ENCODE peak calls at places on chromosomes 3 and 15, in ten cellular contexts. One of them, this sample, is unnamed.

GRCh38 chr3:33538678-33539339 is 98.6 kb upstream of the UBP1 start:
- DNase-seq in sigmoid colon: no peak
- DNase-seq in ovary: no peak
- DNase-seq in heart left ventricle: no peak
- DNase-seq in tibial nerve: no peak
- DNase-seq in A549: no peak
- DNase-seq in spleen: no peak
- DNase-seq in HepG2: no peak
- DNase-seq in body of pancreas: no peak
- DNase-seq in K562: no peak
- DNase-seq in this sample: no peak

GRCh38 chr3:49717539-49718418 is 1.7 kb downstream of the AMIGO3 start:
- DNase-seq in sigmoid colon: no peak
- DNase-seq in ovary: no peak
- DNase-seq in heart left ventricle: no peak
- DNase-seq in tibial nerve: no peak
- DNase-seq in A549: no peak
- DNase-seq in spleen: peak
- DNase-seq in HepG2: no peak
- DNase-seq in body of pancreas: no peak
- DNase-seq in K562: no peak
- DNase-seq in this sample: no peak

GRCh38 chr3:49387721-49388120 is 24.1 kb downstream of the RHOA start:
- DNase-seq in sigmoid colon: no peak
- DNase-seq in ovary: no peak
- DNase-seq in heart left ventricle: no peak
- DNase-seq in tibial nerve: no peak
- DNase-seq in A549: peak
- DNase-seq in spleen: no peak
- DNase-seq in HepG2: no peak
- DNase-seq in body of pancreas: no peak
- DNase-seq in K562: no peak
- DNase-seq in this sample: no peak

GRCh38 chr3:170189396-170190256 is 8.1 kb upstream of the PHC3 start:
- DNase-seq in sigmoid colon: no peak
- DNase-seq in ovary: no peak
- DNase-seq in heart left ventricle: no peak
- DNase-seq in tibial nerve: no peak
- DNase-seq in A549: no peak
- DNase-seq in spleen: no peak
- DNase-seq in HepG2: no peak
- DNase-seq in body of pancreas: no peak
- DNase-seq in K562: no peak
- DNase-seq in this sample: no peak

GRCh38 chr3:73839032-73839431 is 214.3 kb upstream of the PDZRN3 start:
- DNase-seq in sigmoid colon: no peak
- DNase-seq in ovary: no peak
- DNase-seq in heart left ventricle: no peak
- DNase-seq in tibial nerve: no peak
- DNase-seq in A549: no peak
- DNase-seq in spleen: no peak
- DNase-seq in HepG2: no peak
- DNase-seq in body of pancreas: no peak
- DNase-seq in K562: no peak
- DNase-seq in this sample: no peak

GRCh38 chr15:58361291-58361759 is 70.5 kb upstream of the LIPC start:
- DNase-seq in sigmoid colon: no peak
- DNase-seq in ovary: no peak
- DNase-seq in heart left ventricle: no peak
- DNase-seq in tibial nerve: no peak
- DNase-seq in A549: no peak
- DNase-seq in spleen: no peak
- DNase-seq in HepG2: no peak
- DNase-seq in body of pancreas: no peak
- DNase-seq in K562: no peak
- DNase-seq in this sample: no peak

GRCh38 chr15:100106732-100107131 is 235.0 kb downstream of the ADAMTS17 start:
- DNase-seq in sigmoid colon: peak
- DNase-seq in ovary: peak
- DNase-seq in heart left ventricle: no peak
- DNase-seq in tibial nerve: no peak
- DNase-seq in A549: no peak
- DNase-seq in spleen: peak
- DNase-seq in HepG2: no peak
- DNase-seq in body of pancreas: no peak
- DNase-seq in K562: no peak
- DNase-seq in this sample: no peak

GRCh38 chr3:66659056-66659455 is 158.2 kb upstream of the LRIG1 start:
- DNase-seq in sigmoid colon: no peak
- DNase-seq in ovary: no peak
- DNase-seq in heart left ventricle: no peak
- DNase-seq in tibial nerve: no peak
- DNase-seq in A549: no peak
- DNase-seq in spleen: no peak
- DNase-seq in HepG2: no peak
- DNase-seq in body of pancreas: no peak
- DNase-seq in K562: no peak
- DNase-seq in this sample: no peak

GRCh38 chr3:17645074-17645698 is 97.2 kb downstream of the TBC1D5 start:
- DNase-seq in sigmoid colon: no peak
- DNase-seq in ovary: no peak
- DNase-seq in heart left ventricle: no peak
- DNase-seq in tibial nerve: no peak
- DNase-seq in A549: peak
- DNase-seq in spleen: no peak
- DNase-seq in HepG2: peak
- DNase-seq in body of pancreas: peak
- DNase-seq in K562: peak
- DNase-seq in this sample: peak

GRCh38 chr3:129481783-129482332 is 41.8 kb downstream of the IFT122 start:
- DNase-seq in sigmoid colon: peak
- DNase-seq in ovary: peak
- DNase-seq in heart left ventricle: peak
- DNase-seq in tibial nerve: peak
- DNase-seq in A549: no peak
- DNase-seq in spleen: no peak
- DNase-seq in HepG2: no peak
- DNase-seq in body of pancreas: no peak
- DNase-seq in K562: peak
- DNase-seq in this sample: no peak

GRCh38 chr3:67109651-67110204 is 111.6 kb downstream of the KBTBD8 start:
- DNase-seq in sigmoid colon: peak
- DNase-seq in ovary: no peak
- DNase-seq in heart left ventricle: no peak
- DNase-seq in tibial nerve: no peak
- DNase-seq in A549: peak
- DNase-seq in spleen: no peak
- DNase-seq in HepG2: peak
- DNase-seq in body of pancreas: no peak
- DNase-seq in K562: peak
- DNase-seq in this sample: peak

GRCh38 chr15:61759639-61760038 is 300.6 kb downstream of the VPS13C start:
- DNase-seq in sigmoid colon: no peak
- DNase-seq in ovary: no peak
- DNase-seq in heart left ventricle: no peak
- DNase-seq in tibial nerve: no peak
- DNase-seq in A549: no peak
- DNase-seq in spleen: no peak
- DNase-seq in HepG2: no peak
- DNase-seq in body of pancreas: no peak
- DNase-seq in K562: no peak
- DNase-seq in this sample: no peak

GRCh38 chr3:128231596-128231995 is 78.3 kb downstream of the EEFSEC start:
- DNase-seq in sigmoid colon: no peak
- DNase-seq in ovary: peak
- DNase-seq in heart left ventricle: no peak
- DNase-seq in tibial nerve: no peak
- DNase-seq in A549: no peak
- DNase-seq in spleen: no peak
- DNase-seq in HepG2: no peak
- DNase-seq in body of pancreas: no peak
- DNase-seq in K562: no peak
- DNase-seq in this sample: no peak

GRCh38 chr15:91534235-91534634 is 319.3 kb upstream of the SLCO3A1 start:
- DNase-seq in sigmoid colon: no peak
- DNase-seq in ovary: no peak
- DNase-seq in heart left ventricle: no peak
- DNase-seq in tibial nerve: no peak
- DNase-seq in A549: no peak
- DNase-seq in spleen: no peak
- DNase-seq in HepG2: no peak
- DNase-seq in body of pancreas: no peak
- DNase-seq in K562: no peak
- DNase-seq in this sample: no peak

GRCh38 chr15:91537868-91538267 is 315.6 kb upstream of the SLCO3A1 start:
- DNase-seq in sigmoid colon: no peak
- DNase-seq in ovary: no peak
- DNase-seq in heart left ventricle: no peak
- DNase-seq in tibial nerve: no peak
- DNase-seq in A549: no peak
- DNase-seq in spleen: no peak
- DNase-seq in HepG2: no peak
- DNase-seq in body of pancreas: no peak
- DNase-seq in K562: no peak
- DNase-seq in this sample: no peak

GRCh38 chr15:91538782-91539181 is 314.7 kb upstream of the SLCO3A1 start:
- DNase-seq in sigmoid colon: no peak
- DNase-seq in ovary: no peak
- DNase-seq in heart left ventricle: no peak
- DNase-seq in tibial nerve: no peak
- DNase-seq in A549: no peak
- DNase-seq in spleen: no peak
- DNase-seq in HepG2: no peak
- DNase-seq in body of pancreas: no peak
- DNase-seq in K562: no peak
- DNase-seq in this sample: no peak

GRCh38 chr15:91530951-91531582 is 322.4 kb upstream of the SLCO3A1 start:
- DNase-seq in sigmoid colon: no peak
- DNase-seq in ovary: no peak
- DNase-seq in heart left ventricle: peak
- DNase-seq in tibial nerve: no peak
- DNase-seq in A549: no peak
- DNase-seq in spleen: no peak
- DNase-seq in HepG2: no peak
- DNase-seq in body of pancreas: no peak
- DNase-seq in K562: no peak
- DNase-seq in this sample: no peak

GRCh38 chr15:91535856-91536500 is 317.5 kb upstream of the SLCO3A1 start:
- DNase-seq in sigmoid colon: no peak
- DNase-seq in ovary: no peak
- DNase-seq in heart left ventricle: no peak
- DNase-seq in tibial nerve: no peak
- DNase-seq in A549: peak
- DNase-seq in spleen: no peak
- DNase-seq in HepG2: no peak
- DNase-seq in body of pancreas: no peak
- DNase-seq in K562: no peak
- DNase-seq in this sample: no peak
- TF ChIP-seq POLR2A in sigmoid colon: no peak
- TF ChIP-seq POLR2A in ovary: no peak
- TF ChIP-seq POLR2A in heart left ventricle: no peak
- TF ChIP-seq POLR2A in tibial nerve: no peak
- TF ChIP-seq POLR2A in A549: no peak
- TF ChIP-seq POLR2A in spleen: no peak
- TF ChIP-seq POLR2A in HepG2: no peak
- TF ChIP-seq POLR2A in body of pancreas: no peak
- TF ChIP-seq POLR2A in K562: no peak
- TF ChIP-seq POLR2A in this sample: no peak

GRCh38 chr3:53254810-53255359 is 937 bp downstream of the TKT start:
- DNase-seq in sigmoid colon: peak
- DNase-seq in ovary: peak
- DNase-seq in heart left ventricle: peak
- DNase-seq in tibial nerve: peak
- DNase-seq in A549: no peak
- DNase-seq in spleen: peak
- DNase-seq in HepG2: no peak
- DNase-seq in body of pancreas: peak
- DNase-seq in K562: peak
- DNase-seq in this sample: peak
- TF ChIP-seq POLR2A in sigmoid colon: no peak
- TF ChIP-seq POLR2A in ovary: no peak
- TF ChIP-seq POLR2A in heart left ventricle: no peak
- TF ChIP-seq POLR2A in tibial nerve: no peak
- TF ChIP-seq POLR2A in A549: peak
- TF ChIP-seq POLR2A in spleen: no peak
- TF ChIP-seq POLR2A in HepG2: no peak
- TF ChIP-seq POLR2A in body of pancreas: peak
- TF ChIP-seq POLR2A in K562: peak
- TF ChIP-seq POLR2A in this sample: no peak

GRCh38 chr15:88913850-88914169 is 631 bp upstream of the MFGE8 start:
- DNase-seq in sigmoid colon: no peak
- DNase-seq in ovary: no peak
- DNase-seq in heart left ventricle: no peak
- DNase-seq in tibial nerve: no peak
- DNase-seq in A549: no peak
- DNase-seq in spleen: no peak
- DNase-seq in HepG2: no peak
- DNase-seq in body of pancreas: no peak
- DNase-seq in K562: no peak
- DNase-seq in this sample: no peak
- TF ChIP-seq POLR2A in sigmoid colon: no peak
- TF ChIP-seq POLR2A in ovary: no peak
- TF ChIP-seq POLR2A in heart left ventricle: no peak
- TF ChIP-seq POLR2A in tibial nerve: no peak
- TF ChIP-seq POLR2A in A549: no peak
- TF ChIP-seq POLR2A in spleen: no peak
- TF ChIP-seq POLR2A in HepG2: no peak
- TF ChIP-seq POLR2A in body of pancreas: no peak
- TF ChIP-seq POLR2A in K562: no peak
- TF ChIP-seq POLR2A in this sample: no peak

GRCh38 chr3:158104346-158105020 is 1.7 kb downstream of the SHOX2 start:
- DNase-seq in sigmoid colon: no peak
- DNase-seq in ovary: no peak
- DNase-seq in heart left ventricle: no peak
- DNase-seq in tibial nerve: no peak
- DNase-seq in A549: no peak
- DNase-seq in spleen: no peak
- DNase-seq in HepG2: no peak
- DNase-seq in body of pancreas: no peak
- DNase-seq in K562: no peak
- DNase-seq in this sample: peak

GRCh38 chr3:158105710-158106438 is at the start of gene SHOX2:
- DNase-seq in sigmoid colon: no peak
- DNase-seq in ovary: peak
- DNase-seq in heart left ventricle: peak
- DNase-seq in tibial nerve: peak
- DNase-seq in A549: peak
- DNase-seq in spleen: peak
- DNase-seq in HepG2: no peak
- DNase-seq in body of pancreas: peak
- DNase-seq in K562: peak
- DNase-seq in this sample: peak

GRCh38 chr3:158103956-158104338 is 2.3 kb downstream of the SHOX2 start:
- DNase-seq in sigmoid colon: no peak
- DNase-seq in ovary: no peak
- DNase-seq in heart left ventricle: no peak
- DNase-seq in tibial nerve: no peak
- DNase-seq in A549: no peak
- DNase-seq in spleen: no peak
- DNase-seq in HepG2: no peak
- DNase-seq in body of pancreas: no peak
- DNase-seq in K562: no peak
- DNase-seq in this sample: peak

GRCh38 chr3:158106773-158107461 is 697 bp upstream of the SHOX2 start:
- DNase-seq in sigmoid colon: no peak
- DNase-seq in ovary: peak
- DNase-seq in heart left ventricle: no peak
- DNase-seq in tibial nerve: no peak
- DNase-seq in A549: peak
- DNase-seq in spleen: peak
- DNase-seq in HepG2: no peak
- DNase-seq in body of pancreas: no peak
- DNase-seq in K562: no peak
- DNase-seq in this sample: peak

GRCh38 chr3:158105124-158105709 is 1.0 kb downstream of the SHOX2 start:
- DNase-seq in sigmoid colon: no peak
- DNase-seq in ovary: no peak
- DNase-seq in heart left ventricle: no peak
- DNase-seq in tibial nerve: no peak
- DNase-seq in A549: peak
- DNase-seq in spleen: peak
- DNase-seq in HepG2: no peak
- DNase-seq in body of pancreas: peak
- DNase-seq in K562: peak
- DNase-seq in this sample: peak
- TF ChIP-seq POLR2A in sigmoid colon: no peak
- TF ChIP-seq POLR2A in ovary: no peak
- TF ChIP-seq POLR2A in heart left ventricle: no peak
- TF ChIP-seq POLR2A in tibial nerve: no peak
- TF ChIP-seq POLR2A in A549: no peak
- TF ChIP-seq POLR2A in spleen: no peak
- TF ChIP-seq POLR2A in HepG2: no peak
- TF ChIP-seq POLR2A in body of pancreas: no peak
- TF ChIP-seq POLR2A in K562: peak
- TF ChIP-seq POLR2A in this sample: no peak